ENCODE peak calls at places on chromosome 21, in seven cellular contexts. P is neuronal stem cell, K is mesendoderm, W is IMR-90, Y is H9, I is trophoblast cell, M is mesenchymal stem cell. X is an unnamed sample.

GRCh38 chr21:36211660-36212512 is 55.3 kb downstream of the DOP1B start:
- DNase-seq in P (no peak), K (no peak), W (peak), Y (no peak), I (peak), M (peak), X (no peak)

GRCh38 chr21:36974851-36975192 is 8.4 kb upstream of the HLCS start:
- DNase-seq in P (no peak), K (no peak), W (no peak), Y (no peak), I (no peak), M (no peak), X (no peak)

GRCh38 chr21:31235671-31236450 is 108.2 kb downstream of the TIAM1 start:
- DNase-seq in P (no peak), K (no peak), W (no peak), Y (no peak), I (peak), M (no peak), X (no peak)

GRCh38 chr21:33854604-33855003 is 61.0 kb downstream of the ATP5PO start:
- DNase-seq in P (no peak), K (peak), W (no peak), Y (no peak), I (no peak), M (peak), X (no peak)

GRCh38 chr21:35904995-35905972 is 155.0 kb downstream of the SETD4 start:
- DNase-seq in P (no peak), K (no peak), W (no peak), Y (no peak), I (peak), M (no peak), X (no peak)

GRCh38 chr21:43866659-43867331 is 1.8 kb downstream of the AGPAT3 start:
- DNase-seq in P (no peak), K (no peak), W (no peak), Y (no peak), I (peak), M (peak), X (peak)

GRCh38 chr21:24204641-24205040 is 1402.6 kb downstream of the MRPL39 start:
- DNase-seq in P (no peak), K (no peak), W (no peak), Y (no peak), I (no peak), M (no peak), X (no peak)

GRCh38 chr21:46636550-46637289 is 1.2 kb downstream of the PRMT2 start:
- DNase-seq in P (no peak), K (no peak), W (no peak), Y (no peak), I (no peak), M (no peak), X (no peak)

GRCh38 chr21:35178812-35179211 is 129.7 kb upstream of the RUNX1 start:
- DNase-seq in P (no peak), K (no peak), W (peak), Y (no peak), I (no peak), M (peak), X (no peak)

GRCh38 chr21:34183331-34183928 is 110.1 kb downstream of the MRPS6 start:
- DNase-seq in P (no peak), K (no peak), W (no peak), Y (no peak), I (no peak), M (no peak), X (no peak)

DNA sequence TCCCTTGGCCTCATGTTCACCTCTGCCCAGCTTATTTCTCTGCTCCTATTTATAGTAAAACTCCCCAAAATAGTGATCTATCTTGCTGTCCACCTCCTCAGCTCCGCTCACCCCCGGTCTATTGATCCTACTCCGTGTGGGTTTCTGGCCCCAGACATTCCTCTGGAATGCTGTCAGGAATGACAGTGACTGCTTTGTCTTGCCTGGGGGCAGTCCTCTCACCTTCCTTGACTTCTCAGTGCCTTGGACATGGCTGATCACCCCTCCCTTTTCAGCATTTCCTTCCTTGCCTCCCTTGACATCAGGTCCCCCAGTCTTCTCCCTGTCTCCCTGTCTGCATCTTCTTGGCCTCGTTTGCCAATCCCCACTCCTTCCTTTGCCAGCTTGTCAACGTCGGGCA is 108.1 kb upstream of the BACE2 start:
- DNase-seq in P (no peak), K (peak), W (no peak), Y (no peak), I (peak), M (no peak), X (no peak)
- H2BK5ac ChIP-seq in P (no peak), K (no peak), W (no peak), Y (no peak), I (no peak), M (no peak), X (no peak)

GRCh38 chr21:29307718-29308455 is 9.2 kb downstream of the BACH1 start:
- DNase-seq in P (no peak), K (no peak), W (no peak), Y (no peak), I (no peak), M (no peak), X (no peak)

GRCh38 chr21:29306920-29307319 is 8.2 kb downstream of the BACH1 start:
- DNase-seq in P (no peak), K (no peak), W (no peak), Y (no peak), I (no peak), M (no peak), X (no peak)

GRCh38 chr21:29305561-29305960 is 6.8 kb downstream of the BACH1 start:
- DNase-seq in P (no peak), K (no peak), W (no peak), Y (no peak), I (no peak), M (no peak), X (no peak)

GRCh38 chr21:29309703-29310102 is 11.0 kb downstream of the BACH1 start:
- DNase-seq in P (no peak), K (no peak), W (no peak), Y (no peak), I (no peak), M (no peak), X (no peak)

DNA sequence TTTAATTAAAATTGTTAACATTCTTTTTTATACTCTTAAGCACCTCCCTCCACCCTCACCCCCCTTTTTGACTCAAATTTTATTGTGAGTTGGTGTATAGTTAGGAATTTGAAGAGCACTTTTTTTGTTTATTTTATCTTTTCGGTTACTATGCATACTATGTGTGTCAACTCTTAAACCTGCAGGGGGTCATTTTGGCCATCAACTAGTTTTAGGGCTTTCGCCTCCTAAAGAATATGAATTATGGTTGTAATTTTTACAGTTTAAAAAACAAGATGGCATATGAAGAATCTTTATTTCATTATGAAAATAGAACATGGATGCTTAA is 9.7 kb downstream of the BACH1 start:
- DNase-seq in P (no peak), K (no peak), W (no peak), Y (no peak), I (no peak), M (no peak), X (no peak)
- H2BK5ac ChIP-seq in P (no peak), K (no peak), W (peak), Y (no peak), I (no peak), M (no peak), X (no peak)

DNA sequence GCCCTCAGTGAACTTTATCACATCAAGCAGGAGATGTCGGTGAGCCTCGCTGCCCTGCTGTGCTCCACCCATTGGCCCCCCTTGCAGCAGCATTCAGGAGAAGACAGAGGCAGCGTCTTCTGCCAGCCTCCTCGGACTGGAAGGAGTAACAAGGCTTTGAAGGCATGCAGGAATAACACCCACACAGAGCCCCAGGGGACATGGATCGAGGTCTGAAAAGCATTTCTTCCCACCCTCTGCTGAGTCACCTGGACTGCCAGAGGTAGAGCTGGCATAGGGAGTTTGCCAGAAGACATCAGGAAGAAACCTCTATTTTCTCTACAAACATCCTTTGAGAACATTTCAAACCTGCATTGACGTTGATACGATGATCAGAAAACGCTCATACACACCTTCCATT is 42.9 kb downstream of the COL18A1 start:
- DNase-seq in P (no peak), K (no peak), W (no peak), Y (no peak), I (no peak), M (no peak), X (no peak)
- H2BK5ac ChIP-seq in P (no peak), K (no peak), W (no peak), Y (no peak), I (no peak), M (no peak), X (no peak)

DNA sequence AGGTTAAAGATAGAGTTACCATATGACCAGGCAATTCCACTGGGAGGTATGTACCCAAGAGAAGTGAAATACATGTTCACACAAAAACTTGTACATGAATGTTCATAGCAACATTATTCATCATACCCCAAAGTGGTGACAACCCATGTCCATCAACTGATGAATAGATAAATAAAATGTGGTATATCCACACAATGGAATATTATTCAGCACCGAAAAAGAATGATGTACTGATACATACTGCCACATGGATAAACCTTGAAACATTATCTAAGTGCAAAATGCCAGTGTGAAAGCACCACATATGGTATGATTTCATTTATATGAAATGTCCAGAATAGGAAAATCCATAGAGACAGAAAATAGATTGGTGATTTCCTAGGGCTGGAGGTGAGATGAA is 53.4 kb upstream of the PAXBP1 start:
- DNase-seq in P (no peak), K (no peak), W (no peak), Y (no peak), I (no peak), M (no peak), X (no peak)
- H2BK5ac ChIP-seq in P (no peak), K (no peak), W (no peak), Y (no peak), I (no peak), M (no peak), X (no peak)

GRCh38 chr21:40507978-40508377 is 339.0 kb downstream of the DSCAM start:
- DNase-seq in P (no peak), K (no peak), W (peak), Y (no peak), I (no peak), M (no peak), X (no peak)

GRCh38 chr21:40505681-40506080 is 341.3 kb downstream of the DSCAM start:
- DNase-seq in P (no peak), K (peak), W (no peak), Y (no peak), I (no peak), M (no peak), X (no peak)

GRCh38 chr21:40504825-40505224 is 342.1 kb downstream of the DSCAM start:
- DNase-seq in P (no peak), K (peak), W (no peak), Y (no peak), I (no peak), M (no peak), X (no peak)
- H2BK5ac ChIP-seq in P (no peak), K (no peak), W (no peak), Y (no peak), I (no peak), M (no peak), X (no peak)

DNA sequence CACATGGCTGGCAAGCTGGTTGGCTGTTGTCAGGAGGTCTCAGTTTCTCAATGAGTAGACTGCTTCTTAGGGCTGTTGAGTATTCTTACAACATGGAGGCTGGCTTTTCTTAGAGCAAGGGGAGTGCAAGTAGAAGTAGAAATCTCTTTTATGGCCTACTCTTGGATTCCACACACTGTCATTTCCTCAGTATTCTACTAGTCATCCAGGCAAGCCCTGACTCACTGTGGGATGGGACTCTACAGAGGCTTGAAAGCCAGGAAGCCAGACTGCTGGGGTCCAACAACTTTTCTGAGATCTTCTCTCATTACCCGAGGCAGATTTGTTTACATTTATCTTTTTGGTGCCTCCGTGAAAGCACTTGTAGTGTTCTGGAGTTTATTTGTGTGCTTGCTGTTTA is 196.2 kb upstream of the APP start:
- DNase-seq in P (no peak), K (no peak), W (no peak), Y (no peak), I (no peak), M (peak), X (no peak)
- H2BK5ac ChIP-seq in P (no peak), K (no peak), W (no peak), Y (no peak), I (no peak), M (no peak), X (no peak)

GRCh38 chr21:38329176-38329575 is 72.4 kb downstream of the KCNJ15 start:
- DNase-seq in P (no peak), K (no peak), W (no peak), Y (no peak), I (no peak), M (no peak), X (no peak)
- H2BK5ac ChIP-seq in P (no peak), K (no peak), W (no peak), Y (no peak), I (no peak), M (peak), X (no peak)

DNA sequence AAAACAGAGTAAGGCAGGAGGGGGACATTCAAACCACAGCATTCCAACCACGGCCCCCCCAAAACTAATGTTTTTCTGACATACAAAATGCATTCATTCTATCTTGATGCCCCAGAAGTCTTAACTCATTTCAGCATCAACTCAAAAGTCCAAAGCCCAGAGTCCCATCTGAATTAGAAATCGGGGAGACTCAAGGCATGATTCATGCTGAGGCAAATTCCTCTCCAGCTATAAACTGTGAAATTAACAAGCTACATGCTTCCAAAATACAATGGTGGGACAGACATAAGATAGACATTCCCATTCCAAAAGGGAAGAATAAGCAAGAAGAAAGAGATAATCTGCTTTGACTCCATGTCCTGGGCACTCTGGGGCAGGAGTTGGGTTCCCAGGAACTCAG is 73.9 kb downstream of the KCNJ15 start:
- DNase-seq in P (no peak), K (no peak), W (no peak), Y (no peak), I (no peak), M (no peak), X (no peak)
- H2BK5ac ChIP-seq in P (no peak), K (no peak), W (no peak), Y (no peak), I (no peak), M (no peak), X (no peak)

DNA sequence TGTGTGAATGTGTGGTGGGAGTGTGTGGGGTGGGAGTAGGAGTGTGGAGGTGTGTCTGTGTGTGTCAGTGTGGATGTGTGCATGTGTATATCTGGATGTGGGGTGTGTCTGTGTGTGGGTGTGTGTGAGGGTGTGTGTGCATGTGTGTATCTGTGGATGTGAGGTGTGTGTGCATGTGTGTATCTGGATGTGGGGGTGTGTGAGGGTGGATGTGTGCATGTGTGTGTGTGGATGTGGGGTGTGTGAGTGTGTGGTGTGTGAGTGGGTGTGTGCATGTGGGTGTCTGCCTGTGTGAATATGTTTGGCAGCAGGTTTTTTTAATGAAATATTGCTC is 106.1 kb downstream of the PDE9A start:
- DNase-seq in P (no peak), K (no peak), W (no peak), Y (no peak), I (no peak), M (no peak), X (no peak)
- H2BK5ac ChIP-seq in P (no peak), K (no peak), W (peak), Y (no peak), I (no peak), M (no peak), X (peak)

GRCh38 chr21:39972471-39972870 is 105.2 kb downstream of the PCP4 start:
- DNase-seq in P (no peak), K (no peak), W (no peak), Y (no peak), I (peak), M (no peak), X (no peak)

GRCh38 chr21:39966786-39967185 is 99.5 kb downstream of the PCP4 start:
- DNase-seq in P (no peak), K (no peak), W (no peak), Y (no peak), I (no peak), M (no peak), X (no peak)

GRCh38 chr21:39969691-39970364 is 102.6 kb downstream of the PCP4 start:
- DNase-seq in P (no peak), K (no peak), W (no peak), Y (no peak), I (no peak), M (no peak), X (no peak)

GRCh38 chr21:39971961-39972360 is 104.7 kb downstream of the PCP4 start:
- DNase-seq in P (no peak), K (no peak), W (no peak), Y (no peak), I (peak), M (no peak), X (no peak)

DNA sequence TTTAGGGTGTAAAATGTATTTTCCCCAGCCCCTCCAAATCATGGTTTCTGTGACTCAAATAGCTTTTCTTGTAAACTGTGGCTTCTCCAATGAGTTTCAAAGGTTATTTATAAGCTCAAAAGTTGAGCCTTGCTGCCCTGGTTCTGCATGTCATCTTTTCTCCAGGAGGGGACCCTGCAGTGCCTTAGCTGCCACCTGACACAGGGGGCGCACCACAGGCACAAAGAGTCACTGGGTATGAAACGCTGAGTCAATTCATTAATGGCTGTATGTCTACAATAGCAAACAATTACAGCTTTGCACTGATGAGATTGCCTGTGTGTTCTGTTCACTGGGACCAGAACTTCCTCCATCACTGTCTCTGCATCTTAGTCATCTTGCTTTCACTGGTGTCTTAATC is 100.8 kb downstream of the PCP4 start:
- DNase-seq in P (no peak), K (no peak), W (no peak), Y (peak), I (no peak), M (no peak), X (peak)
- H2BK5ac ChIP-seq in P (no peak), K (no peak), W (no peak), Y (no peak), I (no peak), M (no peak), X (no peak)

X was measured in H1.